ENCODE peak calls at places on chromosomes 7 and 10, in four cellular contexts. One of them, this sample, is unnamed.

GRCh38 chr10:17744395-17744841 is 7.6 kb upstream of the TMEM236 start:
- DNase-seq in breast epithelium: no peak
- DNase-seq in left ventricle myocardium inferior: no peak
- DNase-seq in cardiac muscle cell: peak; percentile 50
- DNase-seq in this sample: no peak

GRCh38 chr7:125279956-125280355 is 350.3 kb upstream of the POT1 start:
- DNase-seq in cardiac muscle cell: no peak
- DNase-seq in breast epithelium: no peak
- DNase-seq in left ventricle myocardium inferior: no peak
- DNase-seq in this sample: no peak

GRCh38 chr10:27285093-27285492 is 44.5 kb upstream of the ACBD5 start:
- DNase-seq in cardiac muscle cell: peak; percentile 26
- DNase-seq in left ventricle myocardium inferior: no peak
- DNase-seq in breast epithelium: no peak
- DNase-seq in this sample: no peak

GRCh38 chr10:70925377-70926214 is 37.2 kb upstream of the PCBD1 start:
- DNase-seq in left ventricle myocardium inferior: peak; percentile 49
- DNase-seq in cardiac muscle cell: peak; percentile 36
- DNase-seq in breast epithelium: peak; percentile 26
- DNase-seq in this sample: peak; percentile 63

GRCh38 chr10:132467464-132468149 is 70.0 kb upstream of the INPP5A start:
- DNase-seq in left ventricle myocardium inferior: peak; percentile 10
- DNase-seq in cardiac muscle cell: no peak
- DNase-seq in breast epithelium: no peak
- DNase-seq in this sample: peak; percentile 60

GRCh38 chr7:137743021-137743420 is 103.8 kb downstream of the DGKI start:
- DNase-seq in left ventricle myocardium inferior: no peak
- DNase-seq in cardiac muscle cell: no peak
- DNase-seq in breast epithelium: no peak
- DNase-seq in this sample: no peak

GRCh38 chr10:97886264-97886663 is 36.6 kb downstream of the GOLGA7B start:
- DNase-seq in breast epithelium: no peak
- DNase-seq in left ventricle myocardium inferior: no peak
- DNase-seq in cardiac muscle cell: no peak
- DNase-seq in this sample: no peak

GRCh38 chr10:88810196-88810961 is 7.8 kb downstream of the LIPM start:
- DNase-seq in breast epithelium: no peak
- DNase-seq in left ventricle myocardium inferior: no peak
- DNase-seq in cardiac muscle cell: peak; percentile 82
- DNase-seq in this sample: no peak

GRCh38 chr10:42532996-42533395 is 105.4 kb downstream of the ZNF33B start:
- DNase-seq in cardiac muscle cell: no peak
- DNase-seq in breast epithelium: no peak
- DNase-seq in left ventricle myocardium inferior: no peak
- DNase-seq in this sample: no peak

GRCh38 chr10:103610921-103611511 is 117.5 kb downstream of the NEURL1 start:
- DNase-seq in left ventricle myocardium inferior: no peak
- DNase-seq in cardiac muscle cell: no peak
- DNase-seq in breast epithelium: no peak
- DNase-seq in this sample: no peak

GRCh38 chr7:47568569-47568968 is 13.3 kb downstream of the TNS3 start:
- DNase-seq in breast epithelium: no peak
- DNase-seq in cardiac muscle cell: no peak
- DNase-seq in left ventricle myocardium inferior: peak; percentile 55
- DNase-seq in this sample: peak; percentile 57

GRCh38 chr7:42572046-42572445 is 335.0 kb upstream of the GLI3 start:
- DNase-seq in breast epithelium: no peak
- DNase-seq in left ventricle myocardium inferior: no peak
- DNase-seq in cardiac muscle cell: no peak
- DNase-seq in this sample: no peak

GRCh38 chr10:29301359-29301910 is 12.6 kb downstream of the LYZL1 start:
- DNase-seq in breast epithelium: no peak
- DNase-seq in cardiac muscle cell: no peak
- DNase-seq in left ventricle myocardium inferior: no peak
- DNase-seq in this sample: no peak
- H3K9me3 ChIP-seq in breast epithelium: peaks cover 44% of the 10 kb centered on the region
- H3K9me3 ChIP-seq in cardiac muscle cell: no peaks in the 10 kb centered on the region
- H3K9me3 ChIP-seq in left ventricle myocardium inferior: peaks cover 54% of the 10 kb centered on the region
- H3K9me3 ChIP-seq in this sample: peaks cover 20% of the 10 kb centered on the region

DNA sequence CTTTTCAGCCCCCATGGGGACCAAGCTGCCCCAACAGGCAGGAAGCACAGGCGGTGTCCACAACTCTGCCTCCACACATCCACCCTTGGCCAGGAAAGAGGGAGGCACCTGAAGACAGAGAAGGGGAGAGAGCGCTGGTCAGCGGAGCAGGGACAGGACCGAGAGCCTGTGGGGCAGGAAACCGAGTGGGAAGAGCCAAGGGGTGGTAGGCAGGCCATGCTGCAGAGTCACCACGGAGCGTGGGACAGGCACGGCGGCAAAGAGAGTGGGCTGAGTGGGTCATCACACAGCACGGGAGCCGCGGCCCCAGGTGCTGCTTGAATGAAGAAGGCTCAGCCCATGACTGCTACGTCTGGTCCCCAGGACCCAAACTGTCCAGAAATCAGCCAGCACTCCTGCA is 109.8 kb downstream of the PTPRN2 start:
- DNase-seq in left ventricle myocardium inferior: no peak
- DNase-seq in breast epithelium: no peak
- DNase-seq in cardiac muscle cell: no peak
- DNase-seq in this sample: no peak
- H3K9me3 ChIP-seq in left ventricle myocardium inferior: peaks cover 10% of the 10 kb centered on the region
- H3K9me3 ChIP-seq in breast epithelium: peaks cover 11% of the 10 kb centered on the region
- H3K9me3 ChIP-seq in cardiac muscle cell: no peaks in the 10 kb centered on the region
- H3K9me3 ChIP-seq in this sample: no peaks in the 10 kb centered on the region

GRCh38 chr7:134567368-134567767 is 18.5 kb downstream of the AKR1B15 start:
- DNase-seq in left ventricle myocardium inferior: no peak
- DNase-seq in breast epithelium: no peak
- DNase-seq in cardiac muscle cell: no peak
- DNase-seq in this sample: no peak

GRCh38 chr7:134574322-134574721 is 25.4 kb downstream of the AKR1B15 start:
- DNase-seq in cardiac muscle cell: no peak
- DNase-seq in left ventricle myocardium inferior: no peak
- DNase-seq in breast epithelium: no peak
- DNase-seq in this sample: no peak

GRCh38 chr7:134571746-134572461 is 23.0 kb downstream of the AKR1B15 start:
- DNase-seq in breast epithelium: no peak
- DNase-seq in left ventricle myocardium inferior: no peak
- DNase-seq in cardiac muscle cell: no peak
- DNase-seq in this sample: no peak

GRCh38 chr7:134565643-134566136 is 16.8 kb downstream of the AKR1B15 start:
- DNase-seq in cardiac muscle cell: peak; percentile 57
- DNase-seq in breast epithelium: peak; percentile 47
- DNase-seq in left ventricle myocardium inferior: no peak
- DNase-seq in this sample: no peak

DNA sequence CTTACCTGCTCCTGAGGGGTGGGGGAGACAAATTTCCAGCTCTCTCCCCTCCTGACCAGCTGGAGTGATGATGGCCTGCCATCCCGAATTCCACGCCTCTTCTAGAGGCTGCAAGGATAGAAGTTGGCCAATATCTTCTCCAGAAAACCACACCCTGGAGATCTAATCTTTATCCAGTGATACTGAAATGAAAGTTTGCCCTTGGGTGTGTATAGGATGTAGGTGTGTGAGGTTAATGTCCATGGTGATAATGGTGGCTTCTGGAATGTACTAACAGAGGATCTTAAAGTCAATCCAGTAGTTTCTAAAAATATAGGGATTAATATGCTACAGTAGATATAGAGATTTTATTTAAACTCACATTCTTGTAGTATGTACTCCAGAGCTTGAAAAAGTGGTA is 22.2 kb downstream of the AKR1B15 start:
- DNase-seq in breast epithelium: no peak
- DNase-seq in cardiac muscle cell: no peak
- DNase-seq in left ventricle myocardium inferior: no peak
- DNase-seq in this sample: no peak
- H3K9me3 ChIP-seq in breast epithelium: no peaks in the 10 kb centered on the region
- H3K9me3 ChIP-seq in cardiac muscle cell: no peaks in the 10 kb centered on the region
- H3K9me3 ChIP-seq in left ventricle myocardium inferior: peaks cover 15% of the 10 kb centered on the region
- H3K9me3 ChIP-seq in this sample: peaks cover 6% of the 10 kb centered on the region

GRCh38 chr7:99078416-99078815 is 65.5 kb downstream of the SMURF1 start:
- DNase-seq in cardiac muscle cell: no peak
- DNase-seq in breast epithelium: no peak
- DNase-seq in left ventricle myocardium inferior: no peak
- DNase-seq in this sample: no peak
- H3K9me3 ChIP-seq in cardiac muscle cell: no peaks in the 10 kb centered on the region
- H3K9me3 ChIP-seq in breast epithelium: no peaks in the 10 kb centered on the region
- H3K9me3 ChIP-seq in left ventricle myocardium inferior: no peaks in the 10 kb centered on the region
- H3K9me3 ChIP-seq in this sample: no peaks in the 10 kb centered on the region

GRCh38 chr7:135834262-135834661 is 85.6 kb upstream of the FAM180A start:
- DNase-seq in breast epithelium: no peak
- DNase-seq in left ventricle myocardium inferior: no peak
- DNase-seq in cardiac muscle cell: no peak
- DNase-seq in this sample: no peak
- H3K9me3 ChIP-seq in breast epithelium: no peaks in the 10 kb centered on the region
- H3K9me3 ChIP-seq in left ventricle myocardium inferior: no peaks in the 10 kb centered on the region
- H3K9me3 ChIP-seq in cardiac muscle cell: no peaks in the 10 kb centered on the region
- H3K9me3 ChIP-seq in this sample: no peaks in the 10 kb centered on the region

GRCh38 chr7:157844141-157844540 is 507.3 kb downstream of the DNAJB6 start:
- DNase-seq in left ventricle myocardium inferior: no peak
- DNase-seq in cardiac muscle cell: no peak
- DNase-seq in breast epithelium: no peak
- DNase-seq in this sample: no peak

GRCh38 chr7:157843336-157844140 is 506.7 kb downstream of the DNAJB6 start:
- DNase-seq in cardiac muscle cell: no peak
- DNase-seq in left ventricle myocardium inferior: no peak
- DNase-seq in breast epithelium: no peak
- DNase-seq in this sample: no peak

GRCh38 chr7:157844611-157845010 is 507.8 kb downstream of the DNAJB6 start:
- DNase-seq in left ventricle myocardium inferior: no peak
- DNase-seq in breast epithelium: no peak
- DNase-seq in cardiac muscle cell: no peak
- DNase-seq in this sample: no peak

GRCh38 chr7:157846281-157846680 is 509.5 kb downstream of the DNAJB6 start:
- DNase-seq in cardiac muscle cell: no peak
- DNase-seq in left ventricle myocardium inferior: no peak
- DNase-seq in breast epithelium: no peak
- DNase-seq in this sample: no peak

DNA sequence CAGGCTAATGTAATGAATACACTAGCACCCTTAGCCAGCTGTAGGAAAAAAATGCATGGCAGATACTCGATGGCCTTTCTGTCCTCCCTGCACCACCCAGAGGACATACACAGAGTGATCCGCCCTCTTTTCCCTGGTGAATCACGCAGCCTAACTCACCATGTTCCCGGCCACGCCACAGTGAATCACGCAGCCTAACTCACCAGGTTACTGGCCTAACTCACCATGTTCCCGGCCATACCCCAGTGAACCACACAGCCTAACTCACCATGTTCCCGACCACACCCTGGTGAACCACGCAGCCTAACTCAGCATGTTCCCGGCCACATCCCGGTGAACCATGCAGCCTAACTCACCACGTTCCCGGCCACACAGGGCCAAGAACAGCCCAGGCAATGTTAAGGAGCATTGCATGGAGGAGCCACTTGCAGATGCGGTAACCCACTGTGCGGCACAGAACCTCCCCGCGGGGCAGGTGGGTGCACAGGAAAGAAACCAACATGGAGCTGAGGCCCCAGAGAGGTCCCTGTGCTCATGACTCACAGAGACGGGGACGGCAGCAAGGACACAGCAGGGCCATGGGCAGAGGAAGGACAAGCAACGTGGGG is 508.5 kb downstream of the DNAJB6 start:
- DNase-seq in cardiac muscle cell: no peak
- DNase-seq in left ventricle myocardium inferior: no peak
- DNase-seq in breast epithelium: no peak
- DNase-seq in this sample: no peak
- H3K9me3 ChIP-seq in cardiac muscle cell: no peaks in the 10 kb centered on the region
- H3K9me3 ChIP-seq in left ventricle myocardium inferior: no peaks in the 10 kb centered on the region
- H3K9me3 ChIP-seq in breast epithelium: peaks cover 5% of the 10 kb centered on the region
- H3K9me3 ChIP-seq in this sample: no peaks in the 10 kb centered on the region